ENCODE peak calls at places on chromosomes 6 and 20, in nine cellular contexts. Y, H, R, M, W, D, T, K and G are unnamed samples.

GRCh38 chr6:139230421-139230840 is 61.4 kb downstream of the TXLNB start:
- DNase-seq in Y (no peak), H (no peak), R (no peak), M (peak; percentile 52), W (no peak), D (no peak), T (no peak), K (no peak), G (no peak)

GRCh38 chr6:8014947-8015346 is 49.2 kb downstream of the BLOC1S5 start:
- DNase-seq in Y (no peak), H (no peak), R (no peak), M (no peak), W (no peak), D (no peak), T (no peak), K (no peak), G (no peak)

GRCh38 chr20:24747881-24748595 is 201.0 kb upstream of the CST7 start:
- DNase-seq in Y (no peak), H (no peak), R (no peak), M (no peak), W (peak; percentile 14), D (no peak), T (no peak), K (no peak), G (no peak)

GRCh38 chr6:150395388-150396009 is 26.7 kb downstream of the IYD start:
- DNase-seq in Y (no peak), H (no peak), R (peak; percentile 70), M (peak; percentile 67), W (peak; percentile 70), D (peak; percentile 54), T (peak; percentile 45), K (peak; percentile 68), G (peak; percentile 31)

GRCh38 chr20:23362392-23363256 is 642 bp downstream of the GZF1 start:
- DNase-seq in Y (no peak), H (no peak), R (peak; percentile 55), M (peak; percentile 40), W (peak; percentile 82), D (no peak), T (no peak), K (peak; percentile 59), G (peak; percentile 23)

GRCh38 chr6:127129281-127129680 is 10.8 kb downstream of the RSPO3 start:
- DNase-seq in Y (no peak), H (no peak), R (peak; percentile 10), M (no peak), W (no peak), D (no peak), T (no peak), K (no peak), G (no peak)

GRCh38 chr6:36413489-36414153 is 26.2 kb upstream of the ETV7 start:
- DNase-seq in Y (no peak), H (no peak), R (no peak), M (no peak), W (no peak), D (no peak), T (no peak), K (no peak), G (no peak)

GRCh38 chr6:109879521-109879920 is 98.6 kb upstream of the GPR6 start:
- DNase-seq in Y (no peak), H (no peak), R (no peak), M (no peak), W (no peak), D (no peak), T (no peak), K (no peak), G (no peak)

GRCh38 chr6:6657085-6657819 is 68.7 kb downstream of the LY86 start:
- DNase-seq in Y (no peak), H (no peak), R (no peak), M (no peak), W (no peak), D (no peak), T (no peak), K (no peak), G (no peak)

GRCh38 chr6:154715449-154715848 is 17.8 kb upstream of the SCAF8 start:
- DNase-seq in Y (no peak), H (no peak), R (no peak), M (no peak), W (no peak), D (no peak), T (no peak), K (no peak), G (no peak)

GRCh38 chr6:161727063-161727462 is 453.2 kb upstream of the AGPAT4 start:
- DNase-seq in Y (no peak), H (no peak), R (peak; percentile 88), M (no peak), W (no peak), D (no peak), T (no peak), K (no peak), G (no peak)

GRCh38 chr6:33264015-33264414 is 7.7 kb downstream of the VPS52 start:
- DNase-seq in Y (no peak), H (no peak), R (no peak), M (no peak), W (no peak), D (no peak), T (no peak), K (no peak), G (no peak)

GRCh38 chr6:87366428-87366827 is 21.8 kb downstream of the C6orf163 start:
- DNase-seq in Y (no peak), H (no peak), R (no peak), M (peak; percentile 6), W (no peak), D (no peak), T (no peak), K (peak; percentile 35), G (no peak)

GRCh38 chr6:33306356-33306755 is 7.5 kb downstream of the TAPBP start:
- DNase-seq in Y (no peak), H (no peak), R (no peak), M (no peak), W (no peak), D (no peak), T (no peak), K (no peak), G (no peak)

GRCh38 chr6:107488875-107489635 is 862 bp upstream of the SOBP start:
- DNase-seq in Y (no peak), H (no peak), R (peak; percentile 70), M (peak; percentile 33), W (peak; percentile 74), D (peak; percentile 23), T (no peak), K (peak; percentile 66), G (peak; percentile 10)

GRCh38 chr20:43994486-43995100 is 79.9 kb downstream of the TOX2 start:
- DNase-seq in Y (no peak), H (no peak), R (no peak), M (peak; percentile 64), W (peak; percentile 28), D (no peak), T (no peak), K (peak; percentile 33), G (no peak)

GRCh38 chr6:15430181-15430580 is 184.3 kb downstream of the JARID2 start:
- DNase-seq in Y (no peak), H (no peak), R (no peak), M (no peak), W (no peak), D (no peak), T (no peak), K (no peak), G (no peak)

GRCh38 chr20:11403711-11404110 is 514.0 kb upstream of the BTBD3 start:
- DNase-seq in Y (no peak), H (no peak), R (peak; percentile 54), M (peak; percentile 39), W (peak; percentile 65), D (no peak), T (no peak), K (no peak), G (no peak)

GRCh38 chr6:129476810-129477209 is 233.2 kb downstream of the ARHGAP18 start:
- DNase-seq in Y (no peak), H (no peak), R (no peak), M (no peak), W (no peak), D (no peak), T (no peak), K (no peak), G (no peak)

GRCh38 chr6:150334790-150335783 is 33.7 kb upstream of the IYD start:
- DNase-seq in Y (no peak), H (no peak), R (peak; percentile 34), M (peak; percentile 86), W (peak; percentile 78), D (peak; percentile 46), T (peak; percentile 42), K (peak; percentile 72), G (peak; percentile 56)

GRCh38 chr6:14441371-14441781 is 323.8 kb downstream of the CD83 start:
- DNase-seq in Y (no peak), H (no peak), R (peak; percentile 33), M (peak; percentile 31), W (no peak), D (no peak), T (no peak), K (no peak), G (no peak)

GRCh38 chr20:17594443-17594842 is 24.6 kb downstream of the DSTN start:
- DNase-seq in Y (no peak), H (no peak), R (peak; percentile 63), M (peak; percentile 67), W (no peak), D (peak; percentile 37), T (no peak), K (no peak), G (no peak)

GRCh38 chr6:2665169-2666070 is 85.3 kb downstream of the MYLK4 start:
- DNase-seq in Y (no peak), H (no peak), R (no peak), M (no peak), W (no peak), D (no peak), T (no peak), K (no peak), G (no peak)

GRCh38 chr20:19757487-19757972 is 528 bp upstream of the RIN2 start:
- DNase-seq in Y (no peak), H (no peak), R (peak; percentile 81), M (peak; percentile 69), W (peak; percentile 91), D (peak; percentile 34), T (peak; percentile 4), K (peak; percentile 67), G (no peak)

GRCh38 chr6:100796049-100796823 is 84.9 kb downstream of the ASCC3 start:
- DNase-seq in Y (no peak), H (no peak), R (no peak), M (no peak), W (no peak), D (no peak), T (peak; percentile 38), K (no peak), G (no peak)

GRCh38 chr6:6837541-6838080 is 249.1 kb downstream of the LY86 start:
- DNase-seq in Y (no peak), H (no peak), R (no peak), M (no peak), W (no peak), D (no peak), T (no peak), K (no peak), G (no peak)

GRCh38 chr6:36126553-36127458 is 3.5 kb upstream of the MAPK13 start:
- DNase-seq in Y (no peak), H (no peak), R (no peak), M (peak; percentile 74), W (peak; percentile 66), D (no peak), T (no peak), K (peak; percentile 88), G (no peak)

GRCh38 chr6:34970962-34971361 is 81.9 kb downstream of the ANKS1A start:
- DNase-seq in Y (no peak), H (no peak), R (no peak), M (peak; percentile 42), W (no peak), D (no peak), T (no peak), K (no peak), G (no peak)

GRCh38 chr6:48318670-48319069 is 207.7 kb upstream of the PTCHD4 start:
- DNase-seq in Y (no peak), H (no peak), R (no peak), M (peak; percentile 60), W (no peak), D (no peak), T (no peak), K (peak; percentile 37), G (no peak)

GRCh38 chr6:74091133-74091793 is 395.3 kb downstream of the CD109 start:
- DNase-seq in Y (no peak), H (no peak), R (peak; percentile 1), M (peak; percentile 62), W (no peak), D (peak; percentile 25), T (no peak), K (peak; percentile 63), G (no peak)

GRCh38 chr20:46227275-46227767 is 81.0 kb downstream of the CDH22 start:
- DNase-seq in Y (no peak), H (no peak), R (no peak), M (no peak), W (no peak), D (no peak), T (no peak), K (no peak), G (no peak)